ENCODE peak calls at places on chromosomes 12 and 14, in seven cellular contexts. One of them, this sample, is unnamed.

GRCh38 chr12:102407776-102408486 is 72.4 kb downstream of the IGF1 start:
- DNase-seq in CD8-positive, alpha-beta memory T cell: no peak
- DNase-seq in activated T-cell treated with anti-CD3 and anti-CD28 coated beads, Interleukin-2, amount 50 U/mL, for 4 hours: no peak
- DNase-seq in tibial nerve: no peak
- DNase-seq in activated CD8-positive, alpha-beta memory T cell treated with anti-CD3 and anti-CD28 coated beads, Interleukin-2, amount 50 U/mL, for 48 hours: no peak
- DNase-seq in GM18507: no peak
- DNase-seq in pulmonary artery endothelial cell: no peak
- DNase-seq in this sample: no peak

GRCh38 chr12:123905319-123905925 is 67.2 kb downstream of the CCDC92 start:
- DNase-seq in CD8-positive, alpha-beta memory T cell: peak; percentile 52
- DNase-seq in activated T-cell treated with anti-CD3 and anti-CD28 coated beads, Interleukin-2, amount 50 U/mL, for 4 hours: peak; percentile 62
- DNase-seq in tibial nerve: peak; percentile 70
- DNase-seq in activated CD8-positive, alpha-beta memory T cell treated with anti-CD3 and anti-CD28 coated beads, Interleukin-2, amount 50 U/mL, for 48 hours: peak; percentile 79
- DNase-seq in GM18507: peak; percentile 32
- DNase-seq in pulmonary artery endothelial cell: peak; percentile 29
- DNase-seq in this sample: no peak

GRCh38 chr12:70661762-70662161 is 24.5 kb upstream of the PTPRB start:
- DNase-seq in CD8-positive, alpha-beta memory T cell: no peak
- DNase-seq in activated T-cell treated with anti-CD3 and anti-CD28 coated beads, Interleukin-2, amount 50 U/mL, for 4 hours: no peak
- DNase-seq in tibial nerve: no peak
- DNase-seq in activated CD8-positive, alpha-beta memory T cell treated with anti-CD3 and anti-CD28 coated beads, Interleukin-2, amount 50 U/mL, for 48 hours: no peak
- DNase-seq in GM18507: no peak
- DNase-seq in pulmonary artery endothelial cell: peak; percentile 80
- DNase-seq in this sample: no peak

GRCh38 chr12:89350661-89351488 is 1.4 kb downstream of the DUSP6 start:
- DNase-seq in CD8-positive, alpha-beta memory T cell: peak; percentile 18
- DNase-seq in activated T-cell treated with anti-CD3 and anti-CD28 coated beads, Interleukin-2, amount 50 U/mL, for 4 hours: peak; percentile 12
- DNase-seq in tibial nerve: no peak
- DNase-seq in activated CD8-positive, alpha-beta memory T cell treated with anti-CD3 and anti-CD28 coated beads, Interleukin-2, amount 50 U/mL, for 48 hours: peak; percentile 64
- DNase-seq in GM18507: no peak
- DNase-seq in pulmonary artery endothelial cell: no peak
- DNase-seq in this sample: no peak

GRCh38 chr12:48078901-48079300 is 27.0 kb downstream of the SENP1 start:
- DNase-seq in CD8-positive, alpha-beta memory T cell: no peak
- DNase-seq in activated T-cell treated with anti-CD3 and anti-CD28 coated beads, Interleukin-2, amount 50 U/mL, for 4 hours: no peak
- DNase-seq in tibial nerve: no peak
- DNase-seq in activated CD8-positive, alpha-beta memory T cell treated with anti-CD3 and anti-CD28 coated beads, Interleukin-2, amount 50 U/mL, for 48 hours: no peak
- DNase-seq in GM18507: no peak
- DNase-seq in pulmonary artery endothelial cell: no peak
- DNase-seq in this sample: no peak

GRCh38 chr12:83843531-83843930 is 1069.1 kb downstream of the SLC6A15 start:
- DNase-seq in CD8-positive, alpha-beta memory T cell: no peak
- DNase-seq in activated T-cell treated with anti-CD3 and anti-CD28 coated beads, Interleukin-2, amount 50 U/mL, for 4 hours: no peak
- DNase-seq in tibial nerve: no peak
- DNase-seq in activated CD8-positive, alpha-beta memory T cell treated with anti-CD3 and anti-CD28 coated beads, Interleukin-2, amount 50 U/mL, for 48 hours: no peak
- DNase-seq in GM18507: no peak
- DNase-seq in pulmonary artery endothelial cell: no peak
- DNase-seq in this sample: no peak

GRCh38 chr14:105495990-105496830 is 5.2 kb downstream of the TEDC1 start:
- DNase-seq in CD8-positive, alpha-beta memory T cell: no peak
- DNase-seq in activated T-cell treated with anti-CD3 and anti-CD28 coated beads, Interleukin-2, amount 50 U/mL, for 4 hours: no peak
- DNase-seq in tibial nerve: no peak
- DNase-seq in activated CD8-positive, alpha-beta memory T cell treated with anti-CD3 and anti-CD28 coated beads, Interleukin-2, amount 50 U/mL, for 48 hours: no peak
- DNase-seq in GM18507: no peak
- DNase-seq in pulmonary artery endothelial cell: no peak
- DNase-seq in this sample: no peak

GRCh38 chr14:54640480-54640879 is 73.6 kb downstream of the SAMD4A start:
- DNase-seq in CD8-positive, alpha-beta memory T cell: no peak
- DNase-seq in activated T-cell treated with anti-CD3 and anti-CD28 coated beads, Interleukin-2, amount 50 U/mL, for 4 hours: no peak
- DNase-seq in tibial nerve: no peak
- DNase-seq in activated CD8-positive, alpha-beta memory T cell treated with anti-CD3 and anti-CD28 coated beads, Interleukin-2, amount 50 U/mL, for 48 hours: no peak
- DNase-seq in GM18507: no peak
- DNase-seq in pulmonary artery endothelial cell: no peak
- DNase-seq in this sample: no peak

GRCh38 chr14:100850841-100851585 is 25.1 kb downstream of the MEG3 start:
- DNase-seq in CD8-positive, alpha-beta memory T cell: peak; percentile 48
- DNase-seq in activated T-cell treated with anti-CD3 and anti-CD28 coated beads, Interleukin-2, amount 50 U/mL, for 4 hours: peak; percentile 78
- DNase-seq in tibial nerve: peak; percentile 79
- DNase-seq in activated CD8-positive, alpha-beta memory T cell treated with anti-CD3 and anti-CD28 coated beads, Interleukin-2, amount 50 U/mL, for 48 hours: peak; percentile 98
- DNase-seq in GM18507: peak; percentile 51
- DNase-seq in pulmonary artery endothelial cell: no peak
- DNase-seq in this sample: no peak

GRCh38 chr14:21267431-21267845 is 1.8 kb downstream of the HNRNPC start:
- DNase-seq in CD8-positive, alpha-beta memory T cell: no peak
- DNase-seq in activated T-cell treated with anti-CD3 and anti-CD28 coated beads, Interleukin-2, amount 50 U/mL, for 4 hours: no peak
- DNase-seq in tibial nerve: no peak
- DNase-seq in activated CD8-positive, alpha-beta memory T cell treated with anti-CD3 and anti-CD28 coated beads, Interleukin-2, amount 50 U/mL, for 48 hours: no peak
- DNase-seq in GM18507: no peak
- DNase-seq in pulmonary artery endothelial cell: no peak
- DNase-seq in this sample: no peak

GRCh38 chr14:100673085-100673806 is 53.4 kb upstream of the DLK1 start:
- DNase-seq in CD8-positive, alpha-beta memory T cell: no peak
- DNase-seq in activated T-cell treated with anti-CD3 and anti-CD28 coated beads, Interleukin-2, amount 50 U/mL, for 4 hours: no peak
- DNase-seq in tibial nerve: no peak
- DNase-seq in activated CD8-positive, alpha-beta memory T cell treated with anti-CD3 and anti-CD28 coated beads, Interleukin-2, amount 50 U/mL, for 48 hours: no peak
- DNase-seq in GM18507: no peak
- DNase-seq in pulmonary artery endothelial cell: no peak
- DNase-seq in this sample: no peak

GRCh38 chr14:78690836-78691235 is 520.7 kb downstream of the NRXN3 start:
- DNase-seq in CD8-positive, alpha-beta memory T cell: no peak
- DNase-seq in activated T-cell treated with anti-CD3 and anti-CD28 coated beads, Interleukin-2, amount 50 U/mL, for 4 hours: no peak
- DNase-seq in tibial nerve: no peak
- DNase-seq in activated CD8-positive, alpha-beta memory T cell treated with anti-CD3 and anti-CD28 coated beads, Interleukin-2, amount 50 U/mL, for 48 hours: no peak
- DNase-seq in GM18507: no peak
- DNase-seq in pulmonary artery endothelial cell: no peak
- DNase-seq in this sample: no peak

GRCh38 chr12:3342051-3342450 is 149.0 kb upstream of the PRMT8 start:
- DNase-seq in CD8-positive, alpha-beta memory T cell: no peak
- DNase-seq in activated T-cell treated with anti-CD3 and anti-CD28 coated beads, Interleukin-2, amount 50 U/mL, for 4 hours: no peak
- DNase-seq in tibial nerve: peak; percentile 30
- DNase-seq in activated CD8-positive, alpha-beta memory T cell treated with anti-CD3 and anti-CD28 coated beads, Interleukin-2, amount 50 U/mL, for 48 hours: no peak
- DNase-seq in GM18507: no peak
- DNase-seq in pulmonary artery endothelial cell: no peak
- DNase-seq in this sample: no peak

This sample was measured in esophagus muscularis mucosa.